ENCODE peak calls at places on chromosomes 1 and 21, in four cellular contexts. E is K562, Y is HepG2, Q is SK-N-SH. D is an unnamed sample.

GRCh38 chr1:229714964-229715603 is 89.0 kb downstream of the URB2 start:
- DNase-seq in E (peak), Y (peak), Q (no peak), D (peak)

GRCh38 chr21:26835027-26835713 is 10.0 kb downstream of the ADAMTS1 start:
- DNase-seq in E (no peak), Y (no peak), Q (no peak), D (no peak)

GRCh38 chr21:21196087-21196486 is 197.9 kb downstream of the NCAM2 start:
- DNase-seq in E (no peak), Y (no peak), Q (no peak), D (no peak)

GRCh38 chr21:41167348-41168342 is at the start of gene BACE2:
- DNase-seq in E (peak), Y (no peak), Q (peak), D (no peak)

GRCh38 chr1:73800376-73800775 is 397.6 kb downstream of the LRRIQ3 start:
- DNase-seq in E (no peak), Y (no peak), Q (no peak), D (no peak)

GRCh38 chr1:165313906-165314305 is 42.6 kb downstream of the LMX1A start:
- DNase-seq in E (no peak), Y (no peak), Q (no peak), D (no peak)

GRCh38 chr1:54323324-54323739 is 82.9 kb downstream of the SSBP3 start:
- DNase-seq in E (no peak), Y (peak), Q (no peak), D (no peak)

GRCh38 chr1:230120949-230121381 is 53.9 kb downstream of the GALNT2 start:
- DNase-seq in E (peak), Y (peak), Q (peak), D (peak)

GRCh38 chr1:157920748-157921147 is 72.7 kb upstream of the KIRREL1 start:
- DNase-seq in E (no peak), Y (no peak), Q (no peak), D (no peak)

GRCh38 chr1:228664399-228664914 is 70.8 kb upstream of the RHOU start:
- DNase-seq in E (peak), Y (peak), Q (peak), D (peak)

GRCh38 chr1:115953180-115953579 is 23.1 kb upstream of the SLC22A15 start:
- DNase-seq in E (no peak), Y (no peak), Q (no peak), D (no peak)

GRCh38 chr1:15802234-15802965 is 5.0 kb downstream of the UQCRHL start:
- DNase-seq in E (peak), Y (no peak), Q (no peak), D (no peak)

GRCh38 chr1:110673805-110674336 is 869 bp downstream of the KCNA3 start:
- DNase-seq in E (no peak), Y (no peak), Q (peak), D (no peak)

GRCh38 chr1:184210048-184210447 is 158.5 kb downstream of the TSEN15 start:
- DNase-seq in E (no peak), Y (no peak), Q (no peak), D (no peak)

GRCh38 chr1:81738902-81739301 is 61.8 kb upstream of the ADGRL2 start:
- DNase-seq in E (no peak), Y (no peak), Q (no peak), D (no peak)

GRCh38 chr1:89888480-89889335 is 67.9 kb downstream of the LRRC8D start:
- DNase-seq in E (no peak), Y (no peak), Q (no peak), D (no peak)

GRCh38 chr1:197948926-197949899 is 32.0 kb downstream of the LHX9 start:
- DNase-seq in E (no peak), Y (no peak), Q (no peak), D (no peak)

GRCh38 chr1:173161510-173162221 is 45.5 kb downstream of the TNFSF4 start:
- DNase-seq in E (no peak), Y (no peak), Q (no peak), D (peak)

GRCh38 chr21:17753736-17754135 is 65.4 kb downstream of the C21orf91 start:
- DNase-seq in E (no peak), Y (no peak), Q (no peak), D (no peak)

GRCh38 chr1:231634302-231635013 is 7.9 kb downstream of the DISC1 start:
- DNase-seq in E (no peak), Y (no peak), Q (no peak), D (no peak)

GRCh38 chr1:229842302-229843255 is 216.5 kb downstream of the URB2 start:
- DNase-seq in E (no peak), Y (no peak), Q (no peak), D (no peak)

GRCh38 chr21:26842976-26843911 is 2.0 kb downstream of the ADAMTS1 start:
- DNase-seq in E (no peak), Y (no peak), Q (peak), D (no peak)

GRCh38 chr1:154218545-154218944 is 2.2 kb upstream of the UBAP2L start:
- DNase-seq in E (no peak), Y (no peak), Q (no peak), D (no peak)

GRCh38 chr1:168170552-168171508 is 7.9 kb upstream of the TIPRL start:
- DNase-seq in E (peak), Y (no peak), Q (peak), D (no peak)

GRCh38 chr1:192311281-192311680 is 5.5 kb upstream of the RGS21 start:
- DNase-seq in E (no peak), Y (peak), Q (no peak), D (peak)

GRCh38 chr1:203320546-203321272 is 15.4 kb downstream of the BTG2 start:
- DNase-seq in E (peak), Y (no peak), Q (no peak), D (no peak)

GRCh38 chr1:82464362-82464931 is 663.7 kb downstream of the ADGRL2 start:
- DNase-seq in E (no peak), Y (no peak), Q (no peak), D (no peak)

GRCh38 chr1:220528679-220529529 is 968 bp downstream of the MARK1 start:
- DNase-seq in E (no peak), Y (no peak), Q (no peak), D (no peak)

GRCh38 chr1:222654849-222655248 is 37.0 kb downstream of the MIA3 start:
- DNase-seq in E (no peak), Y (no peak), Q (no peak), D (no peak)
- TF ChIP-seq REST in E (no peak), Y (no peak), Q (no peak), D (no peak)

GRCh38 chr1:63693956-63694607 is 79.7 kb upstream of the ROR1 start:
- DNase-seq in E (no peak), Y (no peak), Q (no peak), D (no peak)
- TF ChIP-seq MAX in E (no peak), Y (no peak), Q (no peak), D (no peak)

DNA sequence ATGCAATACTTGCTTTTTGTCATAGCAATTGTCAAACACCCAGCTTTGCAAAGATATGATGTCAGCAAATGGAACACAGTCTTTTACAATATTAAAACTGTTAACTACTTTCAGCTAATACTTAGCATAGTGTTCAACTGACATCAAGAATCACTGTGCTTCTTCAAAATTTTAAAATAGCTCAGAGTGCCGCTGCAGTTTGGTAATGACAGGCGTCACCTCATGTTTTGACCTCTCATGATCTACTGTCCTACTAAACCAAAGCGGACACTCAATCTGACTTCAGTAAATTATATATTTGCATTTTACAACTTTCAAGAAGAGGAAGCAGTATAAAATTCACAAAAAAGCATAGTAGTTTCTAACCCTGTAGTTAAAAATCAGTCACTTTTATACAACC is 2.0 kb downstream of the FMO1 start:
- DNase-seq in E (no peak), Y (no peak), Q (no peak), D (no peak)
- H3K9ac ChIP-seq in E (no peak), Y (no peak), Q (no peak), D (no peak)

GRCh38 chr1:236282159-236282716 is 480 bp upstream of the ERO1B start:
- DNase-seq in E (peak), Y (no peak), Q (no peak), D (no peak)

GRCh38 chr1:236280438-236281285 is 1.1 kb downstream of the ERO1B start:
- DNase-seq in E (no peak), Y (no peak), Q (peak), D (no peak)

GRCh38 chr1:236282719-236283118 is 961 bp upstream of the ERO1B start:
- DNase-seq in E (no peak), Y (no peak), Q (no peak), D (no peak)

GRCh38 chr1:236284291-236284711 is 2.5 kb upstream of the ERO1B start:
- DNase-seq in E (no peak), Y (no peak), Q (no peak), D (no peak)

DNA sequence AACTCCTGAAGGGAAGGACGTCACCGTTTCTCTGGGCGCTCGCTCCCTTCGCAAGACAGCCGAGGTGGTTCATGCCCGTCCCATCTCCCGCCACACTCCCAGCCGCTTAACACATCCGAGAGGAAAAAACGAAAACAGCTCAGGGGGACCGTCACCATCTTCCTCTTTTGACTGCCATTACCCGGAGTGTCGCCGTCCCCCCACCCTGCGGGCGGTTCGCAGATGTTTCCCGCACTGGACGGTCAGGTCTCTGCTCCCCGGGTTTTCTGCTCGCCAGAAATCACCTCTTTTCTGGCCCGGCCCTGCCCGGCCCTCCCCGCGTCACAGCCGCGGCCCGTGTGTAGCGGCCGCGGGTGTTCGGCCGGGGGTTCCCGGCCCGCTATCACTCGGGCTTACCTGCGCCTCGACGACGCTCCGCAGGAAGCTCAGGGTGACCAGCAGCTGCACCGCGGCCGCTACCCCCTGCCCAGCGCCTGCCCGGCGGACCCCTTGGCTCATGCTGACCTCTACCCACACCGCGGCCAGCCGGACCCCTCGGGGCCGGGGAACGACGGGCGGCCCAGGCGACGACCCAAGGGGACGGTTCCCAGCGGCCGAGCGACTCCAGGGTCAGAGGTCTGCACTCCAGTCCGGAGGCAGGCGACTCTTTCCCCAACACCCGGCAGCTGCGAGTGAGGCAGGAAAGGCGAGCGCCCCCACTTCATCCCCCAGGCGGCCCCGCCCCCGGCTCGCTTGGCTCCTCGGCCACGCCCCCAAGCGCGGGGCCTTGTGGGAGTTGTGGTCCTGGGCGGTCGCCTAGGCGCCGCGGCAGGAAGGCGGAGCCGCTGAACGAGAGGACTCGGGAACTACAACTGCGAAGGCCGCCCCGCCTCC is at the start of gene ERO1B:
- DNase-seq in E (peak), Y (peak), Q (peak), D (peak)
- TF ChIP-seq REST in E (peak), Y (peak), Q (no peak), D (no peak)

GRCh38 chr1:25743164-25744139 is 56.5 kb upstream of the SELENON start:
- DNase-seq in E (no peak), Y (no peak), Q (no peak), D (no peak)
- TF ChIP-seq MAX in E (no peak), Y (no peak), Q (no peak), D (no peak)

DNA sequence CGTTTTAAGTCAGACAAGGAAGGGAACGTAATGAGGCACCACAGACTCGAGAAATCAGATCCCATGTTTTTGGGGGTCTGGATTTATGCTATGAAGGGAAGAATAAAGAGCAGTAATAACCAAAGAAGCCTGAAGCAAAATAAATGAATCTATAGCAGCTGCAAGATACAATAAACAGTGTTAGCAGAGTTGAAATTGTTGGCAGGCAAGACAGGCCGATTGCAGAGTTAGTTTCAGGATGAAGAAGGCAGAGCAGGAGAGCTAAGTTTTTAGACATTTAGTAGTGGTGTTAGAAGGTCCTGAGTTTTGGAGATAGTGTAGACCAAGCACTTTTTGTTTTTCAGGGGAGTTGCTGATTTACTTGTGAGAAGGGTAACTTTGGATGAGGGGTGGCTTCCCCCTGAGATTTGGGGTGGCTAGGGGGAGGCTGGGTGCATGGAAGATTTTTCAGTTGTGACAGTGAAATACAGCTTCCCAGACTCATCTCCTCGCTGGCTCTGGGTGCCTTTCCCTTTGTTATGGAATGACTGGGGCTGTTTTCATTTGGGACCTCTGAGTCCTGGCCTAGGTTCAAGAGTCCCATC is 571 bp downstream of the DDR2 start:
- DNase-seq in E (no peak), Y (no peak), Q (no peak), D (no peak)
- H3K9ac ChIP-seq in E (no peak), Y (no peak), Q (peak), D (no peak)

D was measured in HCT116.